ENCODE peak calls at places on chromosomes 11 and 22, in six cellular contexts. N is mammary epithelial cell, S is fibroblast of lung, Q is HFFc6, L is OCI-LY7, O is nephron progenitor cell. E is an unnamed sample.

GRCh38 chr11:94401773-94402265 is 600 bp upstream of the GPR83 start:
- DNase-seq in N (no peak), S (no peak), Q (no peak), L (no peak), O (no peak), E (no peak)

GRCh38 chr11:125202362-125202880 is 37.9 kb downstream of the PKNOX2 start:
- DNase-seq in N (no peak), S (no peak), Q (no peak), L (no peak), O (no peak), E (no peak)

GRCh38 chr11:83493918-83494317 is 207.8 kb upstream of the CCDC90B start:
- DNase-seq in N (no peak), S (no peak), Q (no peak), L (no peak), O (no peak), E (no peak)

GRCh38 chr11:108906826-108907225 is 242.0 kb downstream of the DDX10 start:
- DNase-seq in N (no peak), S (peak; percentile 48), Q (peak; percentile 46), L (no peak), O (no peak), E (no peak)

GRCh38 chr11:117828641-117829368 is 4.3 kb upstream of the FXYD2 start:
- DNase-seq in N (peak; percentile 64), S (peak; percentile 88), Q (peak; percentile 25), L (no peak), O (no peak), E (peak; percentile 97)

GRCh38 chr22:40709752-40710413 is 30.6 kb downstream of the MCHR1 start:
- DNase-seq in N (no peak), S (peak; percentile 83), Q (no peak), L (no peak), O (no peak), E (no peak)

GRCh38 chr22:20810645-20811044 is 36.7 kb downstream of the SERPIND1 start:
- DNase-seq in N (no peak), S (no peak), Q (no peak), L (no peak), O (no peak), E (no peak)

GRCh38 chr22:36808611-36809344 is 8.1 kb downstream of the PVALB start:
- DNase-seq in N (no peak), S (no peak), Q (no peak), L (no peak), O (no peak), E (no peak)

GRCh38 chr11:130424613-130425140 is 3.7 kb downstream of the ADAMTS8 start:
- DNase-seq in N (no peak), S (no peak), Q (no peak), L (no peak), O (no peak), E (no peak)

GRCh38 chr11:45654741-45655283 is 10.6 kb downstream of the CHST1 start:
- DNase-seq in N (no peak), S (no peak), Q (no peak), L (no peak), O (no peak), E (no peak)

GRCh38 chr11:45653277-45653676 is 12.1 kb downstream of the CHST1 start:
- DNase-seq in N (no peak), S (no peak), Q (no peak), L (no peak), O (no peak), E (no peak)

GRCh38 chr11:45655831-45656230 is 9.6 kb downstream of the CHST1 start:
- DNase-seq in N (no peak), S (no peak), Q (no peak), L (no peak), O (no peak), E (no peak)

GRCh38 chr11:45654242-45654641 is 11.2 kb downstream of the CHST1 start:
- DNase-seq in N (no peak), S (no peak), Q (no peak), L (no peak), O (no peak), E (no peak)

DNA sequence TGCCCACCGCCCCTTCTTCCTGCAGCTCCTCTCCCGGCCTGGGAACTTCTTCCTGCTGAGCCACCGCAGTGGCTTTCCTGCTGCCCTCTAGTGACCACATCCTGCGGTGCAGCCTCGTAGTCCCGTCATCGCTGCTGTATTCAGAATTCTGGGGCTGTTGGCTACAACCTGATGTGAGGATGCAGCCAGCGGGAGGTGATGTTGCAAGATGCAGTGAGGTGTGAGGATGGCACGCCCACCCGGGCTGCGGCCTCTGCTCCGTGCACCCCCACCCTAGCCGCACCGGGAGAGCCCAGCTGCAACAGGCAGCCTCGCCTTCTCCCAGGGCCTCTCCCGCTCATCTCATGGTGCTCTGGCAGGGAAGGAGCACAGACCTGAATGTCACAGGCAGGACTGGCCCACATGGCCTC is 10.1 kb downstream of the CHST1 start:
- DNase-seq in N (peak; percentile 36), S (peak; percentile 61), Q (peak; percentile 51), L (peak; percentile 66), O (peak; percentile 95), E (no peak)
- TF ChIP-seq CTCF in N (peak; percentile 92), S (peak; percentile 97), Q (peak; percentile 94), L (peak; percentile 92), O (peak; percentile 92), E (peak; percentile 87)

GRCh38 chr11:64875369-64876225 is 2.8 kb downstream of the EHD1 start:
- DNase-seq in N (no peak), S (no peak), Q (no peak), L (peak; percentile 66), O (no peak), E (no peak)
- TF ChIP-seq CTCF in N (no peak), S (peak; percentile 4), Q (no peak), L (no peak), O (no peak), E (no peak)

GRCh38 chr22:35312198-35313059 is 12.7 kb downstream of the TOM1 start:
- DNase-seq in N (peak; percentile 91), S (peak; percentile 46), Q (peak; percentile 75), L (no peak), O (no peak), E (peak; percentile 79)

GRCh38 chr22:35313311-35314121 is 13.8 kb downstream of the TOM1 start:
- DNase-seq in N (peak; percentile 51), S (peak; percentile 69), Q (peak; percentile 96), L (no peak), O (no peak), E (no peak)

GRCh38 chr22:35311551-35311999 is 11.9 kb downstream of the TOM1 start:
- DNase-seq in N (no peak), S (no peak), Q (no peak), L (no peak), O (no peak), E (no peak)

GRCh38 chr22:35308480-35308945 is 8.8 kb downstream of the TOM1 start:
- DNase-seq in N (no peak), S (no peak), Q (no peak), L (peak; percentile 36), O (no peak), E (no peak)

GRCh38 chr22:35310556-35311550 is 11.2 kb downstream of the TOM1 start:
- DNase-seq in N (no peak), S (no peak), Q (no peak), L (no peak), O (no peak), E (no peak)
- TF ChIP-seq CTCF in N (no peak), S (no peak), Q (no peak), L (no peak), O (no peak), E (no peak)

GRCh38 chr11:128938156-128938885 is 4.3 kb downstream of the TP53AIP1 start:
- DNase-seq in N (no peak), S (no peak), Q (no peak), L (no peak), O (no peak), E (no peak)

GRCh38 chr11:128934926-128935325 is 7.7 kb downstream of the TP53AIP1 start:
- DNase-seq in N (no peak), S (no peak), Q (no peak), L (no peak), O (no peak), E (no peak)

GRCh38 chr11:128937480-128937879 is 5.2 kb downstream of the TP53AIP1 start:
- DNase-seq in N (no peak), S (no peak), Q (no peak), L (no peak), O (no peak), E (no peak)

GRCh38 chr11:128934351-128934750 is 8.3 kb downstream of the TP53AIP1 start:
- DNase-seq in N (no peak), S (no peak), Q (no peak), L (no peak), O (no peak), E (no peak)

GRCh38 chr11:128936546-128937275 is 6.0 kb downstream of the TP53AIP1 start:
- DNase-seq in N (no peak), S (no peak), Q (no peak), L (no peak), O (peak; percentile 36), E (no peak)
- TF ChIP-seq CTCF in N (no peak), S (no peak), Q (no peak), L (no peak), O (no peak), E (no peak)

GRCh38 chr22:32826537-32826936 is 25.0 kb downstream of the TIMP3 start:
- DNase-seq in N (no peak), S (no peak), Q (no peak), L (no peak), O (no peak), E (no peak)

GRCh38 chr22:32829451-32829851 is 27.9 kb downstream of the TIMP3 start:
- DNase-seq in N (no peak), S (no peak), Q (no peak), L (no peak), O (no peak), E (no peak)

GRCh38 chr22:32827061-32827602 is 25.6 kb downstream of the TIMP3 start:
- DNase-seq in N (no peak), S (no peak), Q (no peak), L (no peak), O (no peak), E (no peak)

GRCh38 chr22:32828561-32828960 is 27.1 kb downstream of the TIMP3 start:
- DNase-seq in N (no peak), S (no peak), Q (no peak), L (no peak), O (no peak), E (no peak)

DNA sequence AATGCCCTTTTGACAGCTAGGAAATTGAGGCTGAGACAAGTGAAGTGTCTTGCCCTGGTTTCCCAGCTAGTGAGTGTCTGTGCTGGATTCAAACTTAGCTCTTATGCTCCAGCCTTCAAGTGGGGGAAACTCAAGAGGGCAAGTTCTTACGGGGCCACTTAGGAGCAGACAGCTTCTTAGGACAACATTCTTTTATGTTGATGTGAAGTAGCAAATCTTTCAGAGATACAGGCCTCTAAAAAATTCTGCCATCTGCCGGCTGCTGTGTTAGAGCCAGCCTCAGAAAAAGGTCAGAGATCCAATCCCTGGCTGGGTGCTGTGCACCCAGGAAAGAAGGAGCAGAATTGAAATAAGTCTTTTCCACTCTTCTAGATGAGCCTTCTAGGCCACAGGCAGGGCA is 26.6 kb downstream of the TIMP3 start:
- DNase-seq in N (no peak), S (no peak), Q (no peak), L (no peak), O (no peak), E (no peak)
- TF ChIP-seq CTCF in N (no peak), S (peak; percentile 23), Q (no peak), L (no peak), O (no peak), E (no peak)

GRCh38 chr22:26646158-26646557 is 11.2 kb upstream of the MIAT start:
- DNase-seq in N (no peak), S (no peak), Q (peak; percentile 54), L (no peak), O (no peak), E (no peak)

GRCh38 chr22:26648011-26648497 is 9.3 kb upstream of the MIAT start:
- DNase-seq in N (no peak), S (no peak), Q (no peak), L (peak; percentile 67), O (peak; percentile 24), E (no peak)

GRCh38 chr22:26643368-26644100 is 13.9 kb upstream of the MIAT start:
- DNase-seq in N (no peak), S (no peak), Q (no peak), L (no peak), O (no peak), E (no peak)

GRCh38 chr22:26642465-26643367 is 14.7 kb upstream of the MIAT start:
- DNase-seq in N (no peak), S (no peak), Q (no peak), L (peak; percentile 86), O (no peak), E (no peak)
- TF ChIP-seq CTCF in N (no peak), S (no peak), Q (peak; percentile 30), L (peak; percentile 74), O (no peak), E (no peak)